ENCODE peak calls at places on chromosome 4, in eight cellular contexts. J is aorta, Z is K562, D is Peyer's patch, N is AG10803, M is PC-3, G is lower leg skin, I is fibroblast of lung. Y is an unnamed sample.

GRCh38 chr4:56465599-56466295 is 1.7 kb upstream of the SRP72 start:
- DNase-seq in J (no peak), Z (no peak), D (no peak), N (peak), M (peak), G (no peak), I (peak), Y (peak)

GRCh38 chr4:36187723-36188333 is 56.5 kb downstream of the ARAP2 start:
- DNase-seq in J (no peak), Z (no peak), D (no peak), N (no peak), M (peak), G (no peak), I (peak), Y (peak)

GRCh38 chr4:110364911-110365520 is 110.9 kb upstream of the ENPEP start:
- DNase-seq in J (no peak), Z (no peak), D (no peak), N (peak), M (no peak), G (no peak), I (peak), Y (no peak)

GRCh38 chr4:122552898-122553297 is 68.0 kb downstream of the IL21 start:
- DNase-seq in J (no peak), Z (no peak), D (no peak), N (no peak), M (no peak), G (no peak), I (no peak), Y (no peak)

GRCh38 chr4:105605493-105605892 is 53.1 kb downstream of the ARHGEF38 start:
- DNase-seq in J (no peak), Z (no peak), D (no peak), N (peak), M (peak), G (no peak), I (peak), Y (peak)

GRCh38 chr4:118120120-118120760 is 86.0 kb downstream of the NDST3 start:
- DNase-seq in J (no peak), Z (no peak), D (no peak), N (no peak), M (no peak), G (no peak), I (no peak), Y (no peak)

GRCh38 chr4:86744570-86744969 is 104.6 kb downstream of the SLC10A6 start:
- DNase-seq in J (no peak), Z (no peak), D (no peak), N (no peak), M (peak), G (no peak), I (no peak), Y (no peak)

GRCh38 chr4:38396845-38397547 is 267.0 kb upstream of the KLF3 start:
- DNase-seq in J (no peak), Z (no peak), D (no peak), N (no peak), M (no peak), G (no peak), I (no peak), Y (no peak)

DNA sequence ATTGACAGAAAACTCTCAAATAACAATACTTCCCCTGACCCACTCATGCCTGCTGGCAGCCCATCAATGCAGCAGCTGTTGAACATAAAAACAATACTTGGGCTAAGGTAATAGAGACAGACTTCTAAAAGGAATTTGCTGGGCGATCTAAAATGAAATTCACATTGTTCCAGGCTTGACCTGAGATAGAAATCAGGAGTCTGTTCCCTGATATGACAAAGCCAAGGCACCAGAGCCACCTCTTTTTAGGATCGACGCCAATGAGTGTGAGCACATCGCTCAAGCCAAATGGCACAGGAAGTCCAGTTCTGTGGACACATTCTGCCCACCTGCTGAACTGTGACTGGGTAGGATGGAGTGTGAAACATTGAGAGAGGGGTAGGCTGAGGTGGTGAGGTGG is 4.9 kb downstream of the SEPTIN11 start:
- DNase-seq in J (no peak), Z (no peak), D (no peak), N (no peak), M (no peak), G (no peak), I (no peak), Y (no peak)
- H3K4me3 ChIP-seq in J (no peak), Z (no peak), D (no peak), N (peak), M (no peak), G (no peak), I (no peak), Y (no peak)

DNA sequence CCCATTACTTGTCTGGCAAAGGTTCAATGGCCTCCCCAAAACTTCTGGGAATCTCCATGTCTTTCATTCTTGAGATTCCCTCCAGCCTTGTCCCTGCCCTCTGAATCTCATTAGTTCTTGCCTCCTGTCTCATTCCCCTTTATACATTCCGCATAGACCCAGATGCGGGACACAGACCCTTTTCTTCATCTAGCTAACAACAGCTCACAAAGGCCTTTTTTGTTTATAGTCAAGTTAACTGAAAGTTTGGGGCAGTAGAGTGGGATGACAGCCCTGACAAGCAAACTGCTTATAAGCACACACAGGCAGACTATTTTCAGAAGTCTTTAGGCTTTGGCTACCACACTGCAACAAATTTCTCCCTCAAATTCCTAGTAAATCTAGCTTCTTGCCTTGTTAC is 306.1 kb upstream of the FAM241A start:
- DNase-seq in J (no peak), Z (no peak), D (no peak), N (peak), M (no peak), G (no peak), I (no peak), Y (no peak)
- H3K4me3 ChIP-seq in J (no peak), Z (no peak), D (no peak), N (no peak), M (no peak), G (no peak), I (no peak), Y (no peak)

GRCh38 chr4:46124773-46125172 is 919 bp upstream of the GABRG1 start:
- DNase-seq in J (no peak), Z (peak), D (no peak), N (no peak), M (no peak), G (peak), I (no peak), Y (no peak)
- H3K4me3 ChIP-seq in J (no peak), Z (no peak), D (no peak), N (no peak), M (no peak), G (no peak), I (no peak), Y (no peak)

GRCh38 chr4:29037501-29037900 is 1682.7 kb upstream of the PCDH7 start:
- DNase-seq in J (no peak), Z (no peak), D (no peak), N (no peak), M (no peak), G (no peak), I (no peak), Y (no peak)

DNA sequence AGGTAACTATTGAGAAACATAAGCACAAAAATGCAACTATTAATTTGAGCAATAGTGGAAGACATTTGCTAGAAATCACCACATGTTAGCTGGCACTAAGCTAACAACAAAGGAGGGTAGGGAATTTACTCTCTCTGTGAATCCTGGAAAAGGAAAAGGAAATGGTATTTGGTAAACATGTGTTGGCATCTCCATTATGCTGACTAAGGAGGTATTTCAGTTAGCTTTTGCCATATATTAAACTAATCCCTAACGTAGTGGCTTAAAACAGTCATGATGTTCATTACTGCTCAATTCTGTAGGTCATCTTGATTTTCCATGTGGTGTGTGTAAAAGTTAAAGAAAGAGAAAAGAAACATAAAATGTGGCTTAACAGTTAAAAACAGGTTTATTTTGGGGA is 1686.5 kb upstream of the PCDH7 start:
- DNase-seq in J (no peak), Z (no peak), D (no peak), N (no peak), M (no peak), G (no peak), I (no peak), Y (no peak)
- H3K4me3 ChIP-seq in J (no peak), Z (no peak), D (no peak), N (no peak), M (no peak), G (no peak), I (no peak), Y (no peak)

GRCh38 chr4:138976526-138976925 is 39.1 kb upstream of the NOCT start:
- DNase-seq in J (no peak), Z (no peak), D (no peak), N (no peak), M (no peak), G (no peak), I (no peak), Y (no peak)
- H3K4me3 ChIP-seq in J (no peak), Z (no peak), D (no peak), N (no peak), M (no peak), G (no peak), I (no peak), Y (no peak)

DNA sequence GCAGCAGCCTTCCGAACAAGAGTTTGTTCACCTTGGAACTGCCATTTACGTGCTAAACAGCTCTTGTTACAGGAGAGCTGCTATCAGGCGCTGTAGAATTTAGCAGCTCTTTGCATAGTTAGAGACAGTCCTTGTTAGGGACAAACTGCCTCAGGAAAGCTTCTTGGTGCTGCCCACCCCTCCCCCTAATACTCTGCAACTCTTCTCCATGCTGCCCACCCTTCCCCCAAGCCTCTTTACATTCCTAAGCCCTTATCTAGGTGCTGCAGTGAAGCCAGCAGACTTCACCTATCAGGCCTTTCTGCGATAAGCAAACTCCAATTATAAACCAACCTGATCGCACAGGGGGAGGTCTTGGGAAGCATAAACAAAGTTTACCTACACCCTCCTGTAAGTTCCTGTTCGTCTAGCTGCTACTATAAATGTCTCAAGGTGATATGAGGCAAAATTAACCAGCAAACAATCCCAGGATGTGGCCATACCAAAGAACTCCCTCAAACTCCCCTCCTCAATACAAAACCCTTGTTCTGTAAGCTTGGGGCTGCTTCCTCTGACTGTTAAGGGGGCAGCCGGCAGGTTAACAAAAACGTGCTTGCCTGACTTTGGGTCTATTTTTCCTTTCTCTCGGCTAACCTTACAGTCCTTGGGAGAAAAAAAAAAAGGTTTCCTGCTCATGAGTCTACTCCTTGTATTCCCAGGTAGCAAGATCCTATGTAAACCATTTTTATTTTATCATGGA is 74.0 kb upstream of the GC start:
- DNase-seq in J (no peak), Z (peak), D (no peak), N (no peak), M (no peak), G (no peak), I (no peak), Y (no peak)
- H3K4me3 ChIP-seq in J (no peak), Z (peak), D (no peak), N (no peak), M (no peak), G (no peak), I (no peak), Y (no peak)

GRCh38 chr4:186204103-186204559 is 12.8 kb downstream of the CYP4V2 start:
- DNase-seq in J (peak), Z (peak), D (no peak), N (no peak), M (no peak), G (peak), I (peak), Y (peak)

GRCh38 chr4:186202490-186203140 is 11.2 kb downstream of the CYP4V2 start:
- DNase-seq in J (no peak), Z (no peak), D (no peak), N (no peak), M (no peak), G (no peak), I (no peak), Y (no peak)

GRCh38 chr4:186204611-186205144 is 13.3 kb downstream of the CYP4V2 start:
- DNase-seq in J (no peak), Z (no peak), D (no peak), N (no peak), M (no peak), G (no peak), I (no peak), Y (no peak)

GRCh38 chr4:186201535-186202230 is 10.3 kb downstream of the CYP4V2 start:
- DNase-seq in J (peak), Z (peak), D (peak), N (peak), M (peak), G (no peak), I (no peak), Y (peak)

DNA sequence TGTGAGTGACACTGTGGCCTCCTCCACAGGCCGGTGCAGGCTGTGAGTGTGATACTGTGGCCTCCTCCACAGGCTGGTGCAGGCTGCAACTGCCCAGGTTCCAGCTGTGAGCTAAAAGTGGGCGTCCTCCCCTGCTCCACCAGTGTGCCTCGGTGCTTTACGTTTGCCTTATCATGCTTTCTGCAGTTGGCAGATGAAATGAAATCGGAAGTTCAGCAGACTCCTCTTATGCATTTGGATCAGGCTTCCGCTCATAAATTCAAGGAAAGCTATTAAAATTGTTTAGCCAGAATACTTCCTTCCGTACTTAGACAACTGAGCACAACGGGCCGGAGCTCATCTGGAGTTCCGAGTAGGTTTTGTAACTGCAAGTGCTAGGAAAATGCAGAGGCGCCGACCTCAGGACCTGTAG is 12.0 kb downstream of the CYP4V2 start:
- DNase-seq in J (no peak), Z (peak), D (no peak), N (peak), M (no peak), G (no peak), I (no peak), Y (peak)
- H3K4me3 ChIP-seq in J (no peak), Z (no peak), D (no peak), N (no peak), M (no peak), G (no peak), I (no peak), Y (no peak)

GRCh38 chr4:10461091-10461849 is 4.0 kb upstream of the ZNF518B start:
- DNase-seq in J (peak), Z (peak), D (peak), N (peak), M (no peak), G (no peak), I (peak), Y (peak)
- H3K4me3 ChIP-seq in J (no peak), Z (peak), D (peak), N (peak), M (no peak), G (no peak), I (no peak), Y (peak)

GRCh38 chr4:15649914-15650545 is 5.1 kb downstream of the FBXL5 start:
- DNase-seq in J (no peak), Z (peak), D (peak), N (peak), M (peak), G (no peak), I (peak), Y (peak)
- H3K4me3 ChIP-seq in J (no peak), Z (no peak), D (no peak), N (no peak), M (no peak), G (no peak), I (no peak), Y (no peak)

DNA sequence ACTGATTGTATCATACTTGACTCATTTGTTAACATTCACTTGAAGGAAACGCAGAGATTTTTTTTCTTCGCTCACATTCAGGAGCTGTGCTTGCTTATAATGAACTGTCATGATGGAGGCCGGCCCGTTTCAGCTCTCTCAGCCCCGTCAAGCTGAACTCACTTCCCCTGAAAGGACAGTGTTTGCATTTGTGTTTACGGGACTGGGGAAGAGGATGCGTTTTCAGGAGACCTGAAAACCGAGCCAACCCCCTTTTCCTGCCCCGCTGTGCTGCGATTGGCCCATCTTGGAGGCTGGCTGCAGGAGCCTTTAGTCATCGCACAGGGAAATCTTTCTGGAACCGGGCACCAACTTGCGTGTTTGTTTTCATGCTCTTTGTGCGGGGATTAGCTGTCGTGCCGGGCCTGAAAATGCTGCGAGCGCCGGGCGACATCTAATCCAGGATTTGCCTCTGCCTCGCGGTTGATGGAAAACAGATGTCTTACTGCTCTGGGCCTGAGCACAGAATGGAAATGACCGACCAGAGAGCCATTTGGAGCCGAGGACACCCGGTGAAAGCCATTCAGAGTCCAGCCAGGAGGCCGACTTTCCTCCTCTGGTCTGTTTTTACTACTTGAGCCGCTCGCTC is 18.0 kb downstream of the TRIM2 start:
- DNase-seq in J (peak), Z (no peak), D (peak), N (peak), M (peak), G (peak), I (peak), Y (peak)
- H3K4me3 ChIP-seq in J (peak), Z (no peak), D (peak), N (peak), M (peak), G (peak), I (peak), Y (peak)

Y was measured in cardiac fibroblast.